ENCODE peak calls at places on chromosomes 16 and 17, in six cellular contexts. O, G, T, C, H and N are unnamed samples.

GRCh38 chr17:72661945-72662826 is 430.3 kb downstream of the SLC39A11 start:
- DNase-seq in T (no peak), G (no peak), C (no peak), O (no peak), H (no peak), N (no peak)

GRCh38 chr16:65083181-65083845 is 38.5 kb downstream of the CDH11 start:
- DNase-seq in O (peak; percentile 24), H (no peak), C (no peak), G (no peak), T (no peak), N (no peak)

GRCh38 chr17:22300731-22301352 is 608.5 kb downstream of the KCNJ18 start:
- DNase-seq in C (no peak), O (no peak), G (no peak), T (no peak), H (no peak), N (no peak)

GRCh38 chr17:47760409-47761140 is 27.5 kb downstream of the TBX21 start:
- DNase-seq in G (no peak), T (no peak), C (no peak), O (no peak), H (no peak), N (no peak)

GRCh38 chr16:23509763-23510153 is 536 bp downstream of the GGA2 start:
- DNase-seq in H (peak; percentile 53), C (no peak), G (peak; percentile 31), T (no peak), O (peak; percentile 55), N (peak; percentile 70)

GRCh38 chr17:28763804-28764266 is 20.0 kb downstream of the TRAF4 start:
- DNase-seq in G (peak; percentile 73), T (peak; percentile 17), C (peak; percentile 63), H (peak; percentile 75), O (peak; percentile 83), N (peak; percentile 79)

GRCh38 chr16:11307639-11308492 is 26.7 kb upstream of the PRM1 start:
- DNase-seq in C (no peak), T (no peak), G (no peak), H (no peak), O (no peak), N (no peak)

GRCh38 chr17:45705123-45706009 is 78.8 kb upstream of the CRHR1 start:
- DNase-seq in O (no peak), T (no peak), G (no peak), C (no peak), H (no peak), N (no peak)

GRCh38 chr16:383326-384020 is 1.7 kb upstream of the PGAP6 start:
- DNase-seq in C (no peak), T (no peak), G (no peak), O (peak; percentile 52), H (no peak), N (peak; percentile 87)

GRCh38 chr16:25064967-25065366 is 46.6 kb upstream of the LCMT1 start:
- DNase-seq in C (no peak), H (no peak), T (no peak), O (no peak), G (no peak), N (no peak)

GRCh38 chr17:50134206-50135110 is 4.5 kb upstream of the SAMD14 start:
- DNase-seq in G (no peak), H (peak; percentile 64), T (no peak), O (no peak), C (no peak), N (no peak)

GRCh38 chr16:14011006-14011405 is 60.1 kb upstream of the MRTFB start:
- DNase-seq in G (no peak), C (no peak), H (no peak), T (no peak), O (no peak), N (peak; percentile 52)

GRCh38 chr16:31428638-31429247 is 583 bp upstream of the COX6A2 start:
- DNase-seq in T (no peak), C (no peak), G (no peak), H (no peak), O (peak; percentile 23), N (no peak)

GRCh38 chr16:75085556-75085955 is 31.0 kb downstream of the LDHD start:
- DNase-seq in O (no peak), T (no peak), H (no peak), G (no peak), C (no peak), N (no peak)

GRCh38 chr17:80260791-80261158 is at the start of gene RNF213:
- DNase-seq in O (no peak), C (no peak), H (peak; percentile 92), T (no peak), G (peak; percentile 86), N (peak; percentile 75)

GRCh38 chr17:81810892-81811704 is 7.1 kb downstream of the GCGR start:
- DNase-seq in O (no peak), G (no peak), T (no peak), C (no peak), H (no peak), N (no peak)

GRCh38 chr17:5468075-5468473 is 708 bp downstream of the DHX33 start:
- DNase-seq in O (no peak), H (no peak), C (no peak), T (no peak), G (peak; percentile 20), N (no peak)

GRCh38 chr17:72812823-72813222 is 279.7 kb downstream of the SLC39A11 start:
- DNase-seq in H (no peak), T (peak; percentile 12), O (no peak), C (no peak), G (peak; percentile 15), N (no peak)

GRCh38 chr16:13036600-13036999 is 135.2 kb downstream of the SHISA9 start:
- DNase-seq in H (peak; percentile 26), G (peak; percentile 11), O (no peak), T (no peak), C (no peak), N (peak; percentile 92)

GRCh38 chr16:79873825-79874224 is 273.3 kb upstream of the MAF start:
- DNase-seq in O (no peak), C (no peak), G (no peak), T (no peak), H (no peak), N (no peak)

GRCh38 chr16:48537909-48538745 is 71.9 kb downstream of the N4BP1 start:
- DNase-seq in O (peak; percentile 28), G (no peak), T (no peak), C (no peak), H (no peak), N (peak; percentile 17)

GRCh38 chr16:13378151-13378550 is 476.8 kb downstream of the SHISA9 start:
- DNase-seq in H (no peak), C (no peak), T (no peak), G (no peak), O (no peak), N (no peak)

GRCh38 chr16:10385725-10386516 is at the start of gene ATF7IP2:
- DNase-seq in G (peak; percentile 65), H (peak; percentile 85), T (peak; percentile 67), O (peak; percentile 87), C (peak; percentile 77), N (peak; percentile 97)

GRCh38 chr16:5058476-5058875 is 7.3 kb downstream of the C16orf89 start:
- DNase-seq in O (no peak), T (no peak), G (peak; percentile 22), C (no peak), H (no peak), N (peak; percentile 24)

GRCh38 chr17:50918933-50919296 is 52.8 kb upstream of the TOB1 start:
- DNase-seq in H (no peak), G (no peak), T (no peak), C (no peak), O (peak; percentile 42), N (peak; percentile 53)

GRCh38 chr16:49204191-49204590 is 77.4 kb downstream of the CBLN1 start:
- DNase-seq in H (no peak), T (no peak), C (no peak), G (no peak), O (no peak), N (no peak)

GRCh38 chr17:33968350-33969044 is 286.6 kb upstream of the CCL2 start:
- DNase-seq in G (no peak), O (peak; percentile 89), H (no peak), T (no peak), C (no peak), N (no peak)

GRCh38 chr17:489758-490329 is 137.2 kb upstream of the RPH3AL start:
- DNase-seq in C (peak; percentile 32), T (no peak), O (no peak), G (peak; percentile 61), H (peak; percentile 78), N (peak; percentile 58)

GRCh38 chr16:66746682-66747081 is 4.7 kb downstream of the DYNC1LI2 start:
- DNase-seq in O (no peak), G (no peak), C (no peak), H (peak; percentile 35), T (no peak), N (no peak)

GRCh38 chr17:81453712-81454111 is 58.5 kb downstream of the BAHCC1 start:
- DNase-seq in H (no peak), T (no peak), C (no peak), O (no peak), G (no peak), N (no peak)